ENCODE peak calls at places on chromosome 21, in five cellular contexts. B is right lobe of liver, D is lung microvascular endothelial cell, E is germinal center, V is esophagus squamous epithelium. L is an unnamed sample.

GRCh38 chr21:42469272-42469671 is 26.8 kb downstream of the RSPH1 start:
- DNase-seq in V (no peak), B (peak; percentile 46), D (no peak), E (peak; percentile 42), L (no peak)

GRCh38 chr21:44263221-44263671 is 1.5 kb upstream of the DNMT3L start:
- DNase-seq in B (peak; percentile 54), D (no peak), V (no peak), E (no peak), L (no peak)

GRCh38 chr21:32138658-32139057 is 140.2 kb downstream of the MIS18A start:
- DNase-seq in B (no peak), E (no peak), D (no peak), V (no peak), L (no peak)

GRCh38 chr21:43923391-43923790 is 58.4 kb downstream of the AGPAT3 start:
- DNase-seq in D (peak; percentile 14), B (peak; percentile 65), V (no peak), E (no peak), L (no peak)

GRCh38 chr21:14260459-14260764 is 44.5 kb downstream of the RBM11 start:
- DNase-seq in E (no peak), D (no peak), B (no peak), V (no peak), L (no peak)

GRCh38 chr21:44514746-44515358 is 25.1 kb downstream of the KRTAP10-1 start:
- DNase-seq in E (no peak), B (peak; percentile 31), V (no peak), D (no peak), L (no peak)

GRCh38 chr21:35461700-35462099 is 412.6 kb upstream of the RUNX1 start:
- DNase-seq in V (no peak), E (no peak), B (no peak), D (no peak), L (no peak)

GRCh38 chr21:23021481-23021880 is 2023.3 kb downstream of the NCAM2 start:
- DNase-seq in D (no peak), B (no peak), V (no peak), E (no peak), L (no peak)

GRCh38 chr21:36320421-36321324 is 676 bp downstream of the MORC3 start:
- DNase-seq in B (peak; percentile 75), V (peak; percentile 48), D (peak; percentile 84), E (peak; percentile 21), L (peak; percentile 81)

GRCh38 chr21:15804247-15804985 is 74.6 kb downstream of the USP25 start:
- DNase-seq in V (no peak), D (no peak), E (no peak), B (no peak), L (no peak)

GRCh38 chr21:46567348-46567747 is 37.5 kb downstream of the S100B start:
- DNase-seq in V (no peak), E (no peak), B (peak; percentile 54), D (no peak), L (no peak)

GRCh38 chr21:25850126-25850831 is 115.5 kb downstream of the GABPA start:
- DNase-seq in E (no peak), V (no peak), B (no peak), D (no peak), L (no peak)

GRCh38 chr21:41229527-41230248 is 61.7 kb downstream of the BACE2 start:
- DNase-seq in D (no peak), V (no peak), B (no peak), E (peak; percentile 80), L (no peak)

GRCh38 chr21:36203603-36203889 is 46.9 kb downstream of the DOP1B start:
- DNase-seq in D (no peak), E (no peak), V (no peak), B (no peak), L (peak; percentile 43)

GRCh38 chr21:22925032-22925431 is 1926.8 kb downstream of the NCAM2 start:
- DNase-seq in B (no peak), E (no peak), V (no peak), D (no peak), L (no peak)

GRCh38 chr21:29640233-29640554 is 299.6 kb downstream of the GRIK1 start:
- DNase-seq in B (no peak), V (no peak), E (peak; percentile 15), D (no peak), L (no peak)

GRCh38 chr21:42513151-42513984 is at the start of gene SLC37A1:
- DNase-seq in B (no peak), V (no peak), D (peak; percentile 35), E (peak; percentile 64), L (no peak)

GRCh38 chr21:37842163-37842919 is 73.9 kb downstream of the KCNJ6 start:
- DNase-seq in D (no peak), E (no peak), V (no peak), B (no peak), L (no peak)

GRCh38 chr21:42120056-42120903 is 49.2 kb downstream of the UMODL1 start:
- DNase-seq in V (no peak), D (no peak), E (peak; percentile 58), B (no peak), L (no peak)